ENCODE peak calls at places on chromosome 20, in six cellular contexts. R is renal cortical epithelial cell, A is T-helper 9 cell, E is SW480, V is WTC11, M is IMR-90. O is an unnamed sample.

GRCh38 chr20:34190679-34191090 is 50.5 kb upstream of the ASIP start:
- DNase-seq in R (peak), A (no peak), E (peak), V (peak), M (peak), O (peak)

GRCh38 chr20:35698298-35699126 is 640 bp downstream of the NFS1 start:
- DNase-seq in R (no peak), A (no peak), E (peak), V (no peak), M (no peak), O (no peak)

GRCh38 chr20:58424218-58424617 is 35.2 kb downstream of the VAPB start:
- DNase-seq in R (no peak), A (no peak), E (no peak), V (no peak), M (no peak), O (no peak)

GRCh38 chr20:47974234-47974878 is 189.1 kb upstream of the SULF2 start:
- DNase-seq in R (no peak), A (no peak), E (no peak), V (no peak), M (no peak), O (no peak)

GRCh38 chr20:19540401-19540800 is 217.7 kb upstream of the RIN2 start:
- DNase-seq in R (no peak), A (no peak), E (no peak), V (no peak), M (no peak), O (no peak)

GRCh38 chr20:5153612-5154542 is 27.1 kb downstream of the CDS2 start:
- DNase-seq in R (peak), A (no peak), E (peak), V (no peak), M (peak), O (no peak)

GRCh38 chr20:63258826-63259225 is 4.6 kb upstream of the NKAIN4 start:
- DNase-seq in R (no peak), A (no peak), E (no peak), V (no peak), M (no peak), O (no peak)

GRCh38 chr20:58976095-58976730 is 4.8 kb upstream of the NELFCD start:
- DNase-seq in R (no peak), A (no peak), E (peak), V (no peak), M (peak), O (no peak)

GRCh38 chr20:805713-806112 is 27.8 kb upstream of the FAM110A start:
- DNase-seq in R (peak), A (no peak), E (no peak), V (no peak), M (peak), O (no peak)

GRCh38 chr20:24643731-24644130 is 174.3 kb downstream of the SYNDIG1 start:
- DNase-seq in R (no peak), A (no peak), E (no peak), V (no peak), M (no peak), O (no peak)

GRCh38 chr20:40710608-40711007 is 21.6 kb upstream of the MAFB start:
- DNase-seq in R (no peak), A (no peak), E (no peak), V (no peak), M (no peak), O (no peak)

GRCh38 chr20:10111144-10111771 is 76.5 kb downstream of the ANKEF1 start:
- DNase-seq in R (no peak), A (no peak), E (peak), V (no peak), M (no peak), O (no peak)

GRCh38 chr20:52805128-52805527 is 167.0 kb upstream of the TSHZ2 start:
- DNase-seq in R (no peak), A (no peak), E (no peak), V (no peak), M (no peak), O (no peak)

GRCh38 chr20:54475334-54476287 is at the start of gene DOK5:
- DNase-seq in R (no peak), A (no peak), E (no peak), V (peak), M (peak), O (no peak)

GRCh38 chr20:20414640-20415274 is 46.9 kb downstream of the INSM1 start:
- DNase-seq in R (no peak), A (no peak), E (no peak), V (no peak), M (no peak), O (no peak)